ENCODE peak calls at places on chromosomes 6 and 20, in four cellular contexts. Z is K562, U is GM23338, G is breast epithelium. X is an unnamed sample.

GRCh38 chr6:13485923-13486557 is 1.4 kb downstream of the GFOD1 start:
- DNase-seq in Z (peak; percentile 76), U (peak; percentile 64), G (no peak), X (peak; percentile 74)

GRCh38 chr6:130406935-130407532 is 41.2 kb downstream of the TMEM200A start:
- DNase-seq in Z (no peak), U (no peak), G (no peak), X (no peak)

GRCh38 chr6:122995930-122996796 is at the start of gene CLVS2:
- DNase-seq in Z (no peak), U (peak; percentile 89), G (no peak), X (peak; percentile 64)

GRCh38 chr20:32516583-32516982 is 68.5 kb downstream of the NOL4L start:
- DNase-seq in Z (no peak), U (no peak), G (no peak), X (no peak)

GRCh38 chr20:1266167-1266973 is at the start of gene SNPH:
- DNase-seq in Z (peak; percentile 75), U (peak; percentile 85), G (no peak), X (peak; percentile 91)

GRCh38 chr6:83867527-83868161 is 8.2 kb downstream of the CYB5R4 start:
- DNase-seq in Z (peak; percentile 14), U (peak; percentile 70), G (no peak), X (no peak)

GRCh38 chr6:47440722-47441121 is 36.9 kb upstream of the CD2AP start:
- DNase-seq in Z (no peak), U (no peak), G (no peak), X (no peak)

GRCh38 chr20:43389839-43390626 is 67.7 kb upstream of the SRSF6 start:
- DNase-seq in Z (peak; percentile 52), U (no peak), G (no peak), X (no peak)

GRCh38 chr20:25013478-25014380 is 21.2 kb upstream of the APMAP start:
- DNase-seq in Z (no peak), U (no peak), G (peak; percentile 34), X (peak; percentile 56)

GRCh38 chr6:72084992-72085569 is 198.7 kb downstream of the RIMS1 start:
- DNase-seq in Z (no peak), U (peak; percentile 46), G (no peak), X (no peak)

GRCh38 chr6:4297348-4297747 is 162.0 kb upstream of the ECI2 start:
- DNase-seq in Z (no peak), U (no peak), G (no peak), X (no peak)

GRCh38 chr6:118307581-118307980 is 240.5 kb upstream of the PLN start:
- DNase-seq in Z (no peak), U (no peak), G (no peak), X (no peak)

GRCh38 chr6:65776332-65776731 is 69.3 kb upstream of the EYS start:
- DNase-seq in Z (no peak), U (peak; percentile 74), G (no peak), X (no peak)

GRCh38 chr6:44064089-44064947 is 62.9 kb downstream of the MRPL14 start:
- DNase-seq in Z (peak; percentile 92), U (no peak), G (no peak), X (peak; percentile 84)

GRCh38 chr6:151082079-151082478 is 157.7 kb upstream of the AKAP12 start:
- DNase-seq in Z (no peak), U (no peak), G (no peak), X (no peak)

GRCh38 chr6:5090603-5091002 is 5.5 kb downstream of the PPP1R3G start:
- DNase-seq in Z (no peak), U (no peak), G (no peak), X (no peak)

GRCh38 chr6:43798688-43799444 is 28.9 kb downstream of the VEGFA start:
- DNase-seq in Z (peak; percentile 85), U (no peak), G (peak; percentile 87), X (no peak)

DNA sequence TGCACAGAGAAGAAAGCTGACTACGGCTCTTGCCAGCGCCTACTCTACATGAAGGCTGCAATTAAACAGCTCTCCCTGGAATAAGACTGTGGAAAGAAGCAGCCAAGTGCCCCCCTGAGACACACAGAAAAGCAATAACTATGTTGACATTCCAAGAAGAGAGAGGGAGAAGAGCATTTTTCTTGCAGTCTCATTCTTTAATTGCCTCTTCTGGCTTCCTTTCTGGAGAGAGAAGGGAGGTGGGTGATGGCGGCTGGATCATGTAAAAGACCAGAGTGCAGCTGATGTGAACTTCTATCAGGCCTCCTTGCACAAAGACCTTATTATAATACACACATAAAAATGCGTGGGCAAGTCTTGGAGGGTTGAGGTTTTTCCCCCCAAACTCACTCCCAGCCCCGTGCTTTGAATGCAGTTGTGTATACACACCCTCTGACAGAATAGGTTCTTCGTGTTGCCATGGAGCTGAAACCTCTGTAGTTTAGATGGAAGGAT is 44.5 kb downstream of the HIVEP2 start:
- DNase-seq in Z (no peak), U (no peak), G (no peak), X (no peak)
- H3K4me3 ChIP-seq in Z (no peak overlapping the region), U (no peak overlapping the region), G (no peak overlapping the region), X (peak overlapping the region; percentile 23)

DNA sequence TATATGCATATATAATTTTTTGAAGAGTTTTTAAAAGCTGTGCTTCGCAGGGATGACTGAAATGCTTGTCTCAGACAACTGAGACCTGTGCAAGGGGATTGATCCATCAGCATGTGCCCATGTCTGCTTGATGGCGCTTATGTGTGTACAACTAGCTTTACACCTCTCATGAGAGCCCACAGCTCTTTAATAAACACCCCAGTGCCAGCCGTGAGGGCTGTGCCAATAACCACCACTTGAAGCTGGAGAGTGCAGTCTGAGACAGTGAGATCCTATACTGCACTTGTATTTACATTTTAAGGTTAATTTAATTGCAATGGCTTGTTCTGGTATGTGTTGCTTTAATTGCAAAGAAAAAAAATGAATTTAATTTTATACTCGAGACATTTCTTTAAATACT is 225.5 kb downstream of the BCKDHB start:
- DNase-seq in Z (no peak), U (no peak), G (no peak), X (no peak)
- TF ChIP-seq POLR2AphosphoS5 in Z (no peak), U (no peak), G (no peak), X (no peak)

GRCh38 chr6:30885999-30886896 is 1.9 kb downstream of the DDR1 start:
- DNase-seq in Z (peak; percentile 82), U (peak; percentile 98), G (peak; percentile 93), X (peak; percentile 89)

GRCh38 chr6:30884521-30885480 is 482 bp downstream of the DDR1 start:
- DNase-seq in Z (peak; percentile 72), U (peak; percentile 81), G (peak; percentile 64), X (peak; percentile 80)

GRCh38 chr6:30883743-30884520 is at the start of gene DDR1:
- DNase-seq in Z (peak; percentile 93), U (peak; percentile 71), G (peak; percentile 87), X (peak; percentile 91)

GRCh38 chr6:30886897-30887255 is 2.6 kb downstream of the DDR1 start:
- DNase-seq in Z (no peak), U (no peak), G (no peak), X (no peak)

DNA sequence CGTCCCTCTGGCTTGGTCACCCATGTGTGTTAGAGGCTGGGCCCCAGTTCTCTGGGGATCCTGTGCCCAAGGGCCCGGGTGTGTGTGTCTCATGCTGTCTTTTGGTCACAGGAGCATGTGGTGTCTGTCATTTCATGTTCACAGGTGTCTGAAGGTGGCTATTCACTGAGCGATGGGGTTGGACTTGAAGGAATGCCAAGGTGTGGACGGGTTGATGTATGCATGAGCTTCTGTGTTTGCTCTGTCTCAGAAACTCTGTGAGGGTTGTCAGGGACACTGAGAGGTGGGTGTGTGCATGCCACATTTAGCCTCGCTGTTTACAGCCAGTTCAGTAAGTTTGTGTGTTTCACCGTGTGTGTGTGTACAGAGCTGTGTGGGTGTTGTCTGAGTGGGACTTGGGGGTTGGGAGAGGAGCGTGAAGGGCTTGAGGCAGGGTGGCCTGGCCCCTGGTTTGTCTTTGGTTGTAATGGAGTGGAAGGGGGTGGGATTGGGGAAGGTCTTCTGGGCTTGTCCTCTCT is 1.2 kb downstream of the DDR1 start:
- DNase-seq in Z (no peak), U (peak; percentile 24), G (peak; percentile 72), X (no peak)
- H3K4me1 ChIP-seq in Z (peaks cover 53% of the 10 kb centered on the region), U (peaks cover 44% of the 10 kb centered on the region), G (peaks cover 7% of the 10 kb centered on the region), X (no peaks in the 10 kb centered on the region)

GRCh38 chr6:121319603-121320002 is 14.7 kb downstream of the TBC1D32 start:
- DNase-seq in Z (no peak), U (no peak), G (no peak), X (no peak)

GRCh38 chr6:121314407-121315112 is 19.7 kb downstream of the TBC1D32 start:
- DNase-seq in Z (no peak), U (no peak), G (no peak), X (no peak)

GRCh38 chr6:121321282-121321681 is 13.0 kb downstream of the TBC1D32 start:
- DNase-seq in Z (no peak), U (no peak), G (no peak), X (no peak)

DNA sequence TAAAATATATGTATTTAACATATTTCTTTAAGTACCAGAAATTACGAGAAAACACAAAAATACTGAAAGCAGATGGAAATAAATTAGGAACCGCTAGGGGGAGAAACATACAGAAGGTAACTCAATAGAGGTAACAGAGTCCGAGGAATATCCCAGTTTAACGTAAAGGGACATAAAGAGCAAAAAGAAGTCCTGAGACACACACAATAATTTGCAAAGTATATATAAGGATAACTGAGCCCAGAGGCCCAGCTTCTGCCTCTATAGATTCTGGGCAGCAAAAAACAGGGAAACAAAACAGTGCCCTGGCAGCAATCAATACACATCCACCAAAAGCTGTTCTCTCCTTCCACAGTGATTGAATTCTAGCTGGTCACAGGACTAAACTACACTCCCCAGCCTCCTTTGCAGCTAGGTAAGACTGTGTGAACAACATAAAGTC is 15.1 kb downstream of the TBC1D32 start:
- DNase-seq in Z (peak; percentile 13), U (peak; percentile 78), G (no peak), X (no peak)
- H3K4me3 ChIP-seq in Z (no peak overlapping the region), U (no peak overlapping the region), G (no peak overlapping the region), X (no peak overlapping the region)

DNA sequence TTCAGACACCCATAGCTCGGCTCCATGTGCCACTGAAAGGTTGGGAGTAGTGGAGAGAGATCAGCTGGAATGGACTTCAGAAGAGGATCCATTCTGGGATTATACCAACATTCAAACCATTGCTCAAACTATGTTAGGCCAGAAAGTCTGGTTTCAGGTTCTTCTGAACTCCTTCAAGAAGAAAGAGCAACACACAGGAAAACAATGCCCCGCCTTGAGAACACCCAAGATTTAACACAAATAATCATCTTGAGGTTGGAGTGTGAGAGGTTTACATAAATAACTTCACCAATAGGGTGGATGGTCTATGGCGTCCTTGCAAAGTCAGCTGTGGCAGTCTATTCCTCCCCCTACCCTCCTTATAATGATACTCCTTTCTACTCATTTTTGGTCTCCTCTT is 211.6 kb upstream of the SUPT3H start:
- DNase-seq in Z (no peak), U (no peak), G (no peak), X (no peak)
- TF ChIP-seq POLR2AphosphoS5 in Z (no peak), U (no peak), G (no peak), X (no peak)

X was measured in sigmoid colon.